ENCODE peak calls at places on chromosome 1, in nine cellular contexts. K is ovary, I is prostate gland, N is sigmoid colon, M is uterus, B is body of pancreas, R is A549, E is K562, Z is adrenal gland. Y is an unnamed sample.

GRCh38 chr1:93662481-93663190 is 19.0 kb downstream of the BCAR3 start:
- DNase-seq in K (no peak), Z (no peak), R (no peak), N (no peak), M (no peak), I (no peak), E (no peak), B (no peak), Y (no peak)

GRCh38 chr1:52659356-52659755 is 26.4 kb downstream of the SHISAL2A start:
- DNase-seq in R (no peak), Z (no peak), B (no peak), N (no peak), I (no peak), E (no peak), K (no peak), M (no peak), Y (no peak)

GRCh38 chr1:116476321-116476720 is 94.5 kb downstream of the CD58 start:
- DNase-seq in M (no peak), E (peak; percentile 50), N (no peak), Z (no peak), R (no peak), K (no peak), I (peak; percentile 69), B (peak; percentile 70), Y (no peak)

GRCh38 chr1:64061430-64062104 is 141.9 kb upstream of the UBE2U start:
- DNase-seq in I (no peak), E (no peak), M (no peak), B (no peak), N (no peak), K (no peak), R (no peak), Z (no peak), Y (no peak)

GRCh38 chr1:91080650-91081049 is 58.8 kb upstream of the ZNF644 start:
- DNase-seq in N (no peak), Z (no peak), M (no peak), R (no peak), I (no peak), B (no peak), K (no peak), E (no peak), Y (no peak)

GRCh38 chr1:227192163-227192562 is 126.1 kb downstream of the CDC42BPA start:
- DNase-seq in R (no peak), Z (peak; percentile 66), B (peak; percentile 43), M (peak; percentile 25), I (no peak), N (no peak), E (no peak), K (no peak), Y (no peak)

GRCh38 chr1:220991506-220991905 is 112.3 kb downstream of the HLX start:
- DNase-seq in N (no peak), E (no peak), R (no peak), K (no peak), M (no peak), Z (no peak), I (no peak), B (no peak), Y (no peak)

GRCh38 chr1:3598051-3598471 is 13.2 kb downstream of the MEGF6 start:
- DNase-seq in I (no peak), B (no peak), K (peak; percentile 46), M (peak; percentile 44), E (peak; percentile 44), N (no peak), Z (no peak), R (no peak), Y (peak; percentile 20)

GRCh38 chr1:38029081-38029681 is 16.6 kb downstream of the UTP11 start:
- DNase-seq in R (no peak), N (peak; percentile 74), E (peak; percentile 58), Z (peak; percentile 63), K (peak; percentile 51), I (no peak), B (no peak), M (peak; percentile 48), Y (no peak)

GRCh38 chr1:38031513-38031866 is 15.1 kb downstream of the POU3F1 start:
- DNase-seq in K (no peak), M (no peak), R (no peak), N (no peak), B (no peak), I (no peak), Z (no peak), E (no peak), Y (no peak)

GRCh38 chr1:38030596-38031512 is 15.7 kb downstream of the POU3F1 start:
- DNase-seq in Z (peak; percentile 87), N (no peak), I (no peak), B (peak; percentile 83), R (no peak), K (no peak), M (no peak), E (no peak), Y (no peak)

GRCh38 chr1:38028671-38029070 is 16.1 kb downstream of the UTP11 start:
- DNase-seq in K (no peak), I (no peak), M (no peak), Z (no peak), E (no peak), B (no peak), N (peak; percentile 51), R (no peak), Y (no peak)

DNA sequence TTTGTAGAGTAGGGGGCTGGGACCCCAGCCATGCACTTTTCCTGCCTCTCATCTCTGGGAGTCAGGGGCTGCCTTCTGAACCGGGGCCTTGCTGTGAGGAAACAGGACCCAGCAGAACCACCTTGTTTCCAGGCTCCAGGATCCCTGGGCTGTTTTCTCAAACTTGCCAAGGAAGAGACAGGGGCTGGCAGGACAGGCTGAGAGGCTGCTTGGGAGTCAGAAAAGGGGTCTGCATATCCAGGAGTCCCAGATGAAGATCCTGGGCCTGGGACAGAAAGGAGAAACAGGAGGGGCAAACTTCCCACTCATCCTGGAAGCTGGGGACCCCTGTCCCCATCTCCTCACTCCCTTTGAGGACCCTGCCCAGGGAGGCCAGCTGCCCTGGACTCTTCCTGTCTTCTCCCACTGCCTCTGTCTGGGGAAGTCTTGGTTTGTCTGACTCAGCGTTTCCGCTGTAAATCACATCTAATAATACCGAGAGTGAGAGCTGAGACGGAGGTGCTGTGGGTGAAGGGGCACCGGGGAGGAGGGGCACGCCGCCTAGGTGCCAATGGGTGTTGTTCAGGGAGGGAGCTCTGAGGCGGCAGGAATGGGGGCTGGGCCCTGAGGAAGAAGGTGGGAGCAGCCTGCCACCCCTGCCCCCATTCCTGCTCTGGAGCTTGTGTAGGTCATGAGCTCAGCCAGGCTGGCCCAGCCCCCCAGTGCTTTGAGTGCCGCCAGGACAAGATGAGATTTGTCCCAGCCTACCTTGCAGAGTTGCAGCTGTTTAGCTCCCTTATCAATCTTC is 16.7 kb downstream of the POU3F1 start:
- DNase-seq in Z (peak; percentile 86), E (peak; percentile 44), R (no peak), M (peak; percentile 42), N (peak; percentile 68), I (no peak), B (peak; percentile 83), K (no peak), Y (no peak)
- TF ChIP-seq POLR2A in Z (peak; percentile 81), E (no peak), R (no peak), M (no peak), N (no peak), I (no peak), B (no peak), K (no peak), Y (no peak)

GRCh38 chr1:8382608-8383525 is 65.0 kb downstream of the SLC45A1 start:
- DNase-seq in K (no peak), Z (no peak), N (no peak), E (no peak), R (no peak), I (no peak), B (no peak), M (no peak), Y (no peak)
- H3K4me1 ChIP-seq in K (peaks cover 32% of the 10 kb centered on the region), Z (peaks cover 94% of the 10 kb centered on the region), N (peaks cover 97% of the 10 kb centered on the region), E (peaks cover 1% of the 10 kb centered on the region), R (no peaks in the 10 kb centered on the region), I (peaks cover 42% of the 10 kb centered on the region), B (peaks cover 62% of the 10 kb centered on the region), M (peaks cover 39% of the 10 kb centered on the region), Y (peaks cover 3% of the 10 kb centered on the region)

DNA sequence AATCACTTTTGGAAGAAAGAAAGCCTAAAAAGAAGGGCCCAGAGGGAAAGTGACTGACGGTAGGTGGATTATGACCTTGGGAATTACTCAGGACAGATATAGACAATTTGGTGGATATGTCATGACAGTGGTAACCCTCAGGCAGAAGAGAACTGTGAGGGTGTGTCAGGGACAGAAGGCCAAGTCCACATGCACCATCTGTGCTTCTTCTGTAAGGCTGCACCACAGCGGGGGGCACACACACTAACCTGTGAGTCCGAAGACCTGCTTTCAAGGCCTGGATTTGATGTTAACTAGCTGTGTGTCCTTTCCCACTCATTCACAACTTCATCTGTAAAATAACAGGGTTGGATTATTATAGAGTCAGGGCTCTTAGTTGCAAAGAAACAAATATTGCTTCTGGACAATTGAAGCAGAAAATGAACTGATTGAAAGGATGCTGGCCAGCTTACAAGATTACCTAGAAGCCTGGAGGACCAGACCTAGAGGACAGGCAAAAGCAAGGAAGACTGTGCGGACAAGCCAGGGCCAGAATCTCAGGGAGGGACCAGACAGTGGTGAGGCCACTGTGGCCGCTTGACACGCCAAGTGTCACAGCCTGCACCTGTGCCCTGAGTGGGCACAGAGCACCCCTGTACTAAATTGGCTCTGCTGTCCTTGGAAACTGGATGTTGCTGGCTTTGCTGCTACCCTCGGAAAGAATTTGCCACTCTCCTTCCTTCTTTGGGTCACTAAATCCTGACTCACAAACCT is 34.7 kb upstream of the USP24 start:
- DNase-seq in E (no peak), B (no peak), R (no peak), Z (no peak), N (no peak), K (no peak), I (no peak), M (no peak), Y (no peak)
- TF ChIP-seq CTCF in E (no peak), B (no peak), R (no peak), Z (no peak), N (no peak), K (no peak), I (no peak), M (no peak), Y (no peak)

DNA sequence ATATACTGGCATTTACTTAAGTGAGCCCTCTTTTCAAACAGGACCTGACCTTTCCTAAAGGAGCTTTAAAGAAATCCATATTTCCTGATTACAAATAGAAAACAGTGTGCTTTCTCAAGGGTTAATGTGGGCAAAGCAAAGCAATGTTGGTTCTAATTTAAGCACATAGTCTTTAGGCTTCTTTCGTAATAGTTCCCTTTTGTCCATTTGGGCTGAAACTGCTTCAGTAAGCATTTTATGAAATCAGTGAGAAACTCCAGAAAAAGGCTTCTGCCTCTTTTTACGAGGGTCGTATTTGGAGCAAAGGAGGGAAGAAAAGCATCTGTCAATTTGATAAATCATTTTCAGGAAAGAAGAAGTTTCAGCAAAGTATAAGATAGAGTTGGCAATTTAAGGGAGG is 331.2 kb downstream of the KIF26B start:
- DNase-seq in M (no peak), N (no peak), R (no peak), Z (no peak), I (no peak), B (no peak), E (no peak), K (no peak), Y (no peak)
- TF ChIP-seq POLR2A in M (no peak), N (no peak), R (no peak), Z (no peak), I (no peak), B (no peak), E (no peak), K (no peak), Y (no peak)

GRCh38 chr1:209769171-209769904 is 13.5 kb downstream of the TRAF3IP3 start:
- DNase-seq in N (peak; percentile 88), E (no peak), I (no peak), R (no peak), Z (peak; percentile 56), K (peak; percentile 43), B (peak; percentile 34), M (peak; percentile 32), Y (no peak)
- H3K4me1 ChIP-seq in N (peaks cover 37% of the 10 kb centered on the region), E (no peaks in the 10 kb centered on the region), I (no peaks in the 10 kb centered on the region), R (no peaks in the 10 kb centered on the region), Z (peaks cover 12% of the 10 kb centered on the region), K (peaks cover 5% of the 10 kb centered on the region), B (peaks cover 15% of the 10 kb centered on the region), M (no peaks in the 10 kb centered on the region), Y (peaks cover 16% of the 10 kb centered on the region)

Y was measured in Peyer's patch.